ENCODE peak calls at places on chromosomes 16 and 17, in nine cellular contexts. Z, N, S, R, B, D, Y, X and C are unnamed samples.

GRCh38 chr16:78742501-78743283 is 643.2 kb downstream of the WWOX start:
- DNase-seq in N (no peak), D (no peak), S (peak; percentile 27), Z (no peak), X (no peak), Y (peak; percentile 21), R (no peak), B (no peak), C (peak; percentile 57)

GRCh38 chr16:84566580-84567244 is 51.2 kb downstream of the COTL1 start:
- DNase-seq in Y (no peak), S (no peak), R (no peak), Z (no peak), X (no peak), D (no peak), N (no peak), B (no peak), C (no peak)

GRCh38 chr17:17943281-17943984 is 28.8 kb downstream of the TOM1L2 start:
- DNase-seq in S (no peak), Y (peak; percentile 2), D (no peak), X (no peak), B (no peak), Z (no peak), R (no peak), N (no peak), C (no peak)

GRCh38 chr16:56588781-56589140 is 567 bp upstream of the MT3 start:
- DNase-seq in D (no peak), Z (no peak), S (no peak), R (no peak), X (no peak), N (no peak), Y (no peak), B (no peak), C (no peak)

GRCh38 chr16:11056090-11056988 is 112.0 kb downstream of the CLEC16A start:
- DNase-seq in Z (no peak), R (no peak), N (no peak), S (peak; percentile 48), D (no peak), Y (no peak), B (peak; percentile 23), X (no peak), C (no peak)

GRCh38 chr17:31571124-31571892 is 179.8 kb downstream of the RAB11FIP4 start:
- DNase-seq in Y (peak; percentile 77), X (peak; percentile 88), D (peak; percentile 94), B (no peak), S (peak; percentile 98), N (no peak), R (no peak), Z (peak; percentile 42), C (peak; percentile 56)

GRCh38 chr16:61792194-61792904 is 243.9 kb downstream of the CDH8 start:
- DNase-seq in D (peak; percentile 82), Z (no peak), R (no peak), S (no peak), N (no peak), X (no peak), B (no peak), Y (no peak), C (no peak)

GRCh38 chr16:49250689-49251088 is 30.9 kb downstream of the CBLN1 start:
- DNase-seq in X (no peak), B (no peak), D (no peak), R (no peak), Y (no peak), S (no peak), Z (no peak), N (no peak), C (no peak)

GRCh38 chr17:68201425-68201785 is 46.4 kb upstream of the AMZ2 start:
- DNase-seq in N (no peak), S (no peak), X (no peak), D (no peak), Z (no peak), Y (no peak), B (no peak), R (no peak), C (no peak)
- H3K4me1 ChIP-seq in N (peaks cover 40% of the 10 kb centered on the region), S (no peaks in the 10 kb centered on the region), X (peaks cover 28% of the 10 kb centered on the region), D (peaks cover under 1% of the 10 kb centered on the region), Z (peaks cover 11% of the 10 kb centered on the region), Y (peaks cover 21% of the 10 kb centered on the region), B (peaks cover 34% of the 10 kb centered on the region), R (peaks cover 9% of the 10 kb centered on the region), C (peaks cover 29% of the 10 kb centered on the region)

GRCh38 chr17:8152981-8153549 is 861 bp upstream of the PER1 start:
- DNase-seq in R (no peak), S (no peak), Y (no peak), Z (no peak), D (peak; percentile 61), B (no peak), X (peak; percentile 25), N (no peak), C (no peak)

GRCh38 chr17:8155341-8156173 is 3.4 kb upstream of the PER1 start:
- DNase-seq in Z (peak; percentile 72), S (no peak), X (peak; percentile 60), Y (no peak), D (no peak), N (no peak), B (no peak), R (peak; percentile 59), C (peak; percentile 26)

GRCh38 chr17:8153957-8154607 is 1.9 kb upstream of the PER1 start:
- DNase-seq in R (peak; percentile 96), D (peak; percentile 99), N (peak; percentile 90), B (peak; percentile 100), Y (peak; percentile 99), Z (peak; percentile 100), X (peak; percentile 100), S (peak; percentile 98), C (peak; percentile 98)

GRCh38 chr17:8153550-8153956 is 1.3 kb upstream of the PER1 start:
- DNase-seq in Z (no peak), X (peak; percentile 86), Y (peak; percentile 55), D (peak; percentile 100), N (peak; percentile 87), B (peak; percentile 82), R (peak; percentile 41), S (peak; percentile 97), C (peak; percentile 95)

GRCh38 chr17:8154608-8155152 is 2.5 kb upstream of the PER1 start:
- DNase-seq in R (no peak), S (no peak), Y (no peak), Z (no peak), B (no peak), X (no peak), N (no peak), D (no peak), C (no peak)
- H3K4me1 ChIP-seq in R (peaks cover 18% of the 10 kb centered on the region), S (peaks cover 23% of the 10 kb centered on the region), Y (peaks cover 25% of the 10 kb centered on the region), Z (peaks cover 18% of the 10 kb centered on the region), B (peaks cover 44% of the 10 kb centered on the region), X (peaks cover 36% of the 10 kb centered on the region), N (peaks cover 50% of the 10 kb centered on the region), D (peaks cover 41% of the 10 kb centered on the region), C (peaks cover 33% of the 10 kb centered on the region)

GRCh38 chr16:58127033-58127556 is 2.1 kb downstream of the CFAP20 start:
- DNase-seq in N (no peak), B (no peak), Z (no peak), S (peak; percentile 43), D (peak; percentile 85), R (peak; percentile 26), X (no peak), Y (no peak), C (no peak)
- H3K4me1 ChIP-seq in N (peaks cover 21% of the 10 kb centered on the region), B (peaks cover 36% of the 10 kb centered on the region), Z (peaks cover 18% of the 10 kb centered on the region), S (peaks cover 16% of the 10 kb centered on the region), D (peaks cover 44% of the 10 kb centered on the region), R (peaks cover 19% of the 10 kb centered on the region), X (peaks cover 33% of the 10 kb centered on the region), Y (peaks cover 37% of the 10 kb centered on the region), C (peaks cover 26% of the 10 kb centered on the region)

DNA sequence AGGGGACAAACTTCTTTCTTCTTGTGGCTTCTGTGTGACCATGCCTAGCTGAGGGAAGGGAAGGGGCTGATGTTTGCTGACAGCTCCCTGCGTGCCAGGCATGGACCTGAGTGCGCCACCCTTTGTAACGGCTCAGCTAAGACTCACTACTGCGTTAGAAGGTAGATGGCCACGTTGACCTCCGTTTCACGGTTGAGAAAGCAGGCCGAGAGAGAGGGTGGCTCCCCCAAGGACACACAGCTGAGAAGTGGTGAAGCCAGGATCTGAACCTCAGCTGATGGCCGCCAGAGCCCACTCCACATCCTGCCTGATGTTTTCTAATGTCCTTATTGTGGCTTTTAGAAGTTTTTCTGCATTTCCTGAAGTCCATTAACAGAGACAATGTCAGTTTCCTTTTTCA is 45.1 kb downstream of the RGS9 start:
- DNase-seq in Z (no peak), B (no peak), R (no peak), X (no peak), Y (no peak), N (no peak), D (no peak), S (no peak), C (no peak)
- H3K4me1 ChIP-seq in Z (no peaks in the 10 kb centered on the region), B (peaks cover 14% of the 10 kb centered on the region), R (peaks cover 37% of the 10 kb centered on the region), X (no peaks in the 10 kb centered on the region), Y (peaks cover 16% of the 10 kb centered on the region), N (peaks cover 18% of the 10 kb centered on the region), D (peaks cover 3% of the 10 kb centered on the region), S (peaks cover 20% of the 10 kb centered on the region), C (no peaks in the 10 kb centered on the region)

DNA sequence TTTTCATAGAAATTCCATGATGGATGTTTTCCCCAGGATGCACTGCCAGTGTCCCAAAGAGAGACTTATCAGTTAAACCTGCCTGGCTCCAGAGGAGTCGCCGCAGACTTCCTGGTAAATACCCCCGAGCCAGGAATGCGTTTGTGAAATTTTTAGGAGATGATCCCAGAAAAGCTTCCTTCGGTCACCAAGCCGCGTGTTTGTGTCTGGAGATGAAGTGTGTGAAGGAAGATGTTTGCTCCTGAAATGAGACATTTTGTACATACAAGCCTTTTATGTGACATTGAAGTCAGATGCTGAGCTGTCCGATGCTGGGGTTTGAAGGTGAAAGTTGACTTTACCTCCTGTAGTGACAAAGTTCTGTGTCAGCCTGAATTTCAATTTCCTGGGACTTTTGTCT is 188.7 kb downstream of the MSI2 start:
- DNase-seq in N (peak; percentile 78), Y (no peak), X (no peak), Z (no peak), R (no peak), D (no peak), B (no peak), S (no peak), C (no peak)
- H3K4me1 ChIP-seq in N (peaks cover 64% of the 10 kb centered on the region), Y (no peaks in the 10 kb centered on the region), X (peaks cover 45% of the 10 kb centered on the region), Z (peaks cover 5% of the 10 kb centered on the region), R (peaks cover 60% of the 10 kb centered on the region), D (peaks cover 10% of the 10 kb centered on the region), B (peaks cover 11% of the 10 kb centered on the region), S (peaks cover 39% of the 10 kb centered on the region), C (peaks cover 41% of the 10 kb centered on the region)

GRCh38 chr17:10769840-10770239 is 34.1 kb downstream of the TMEM238L start:
- DNase-seq in N (no peak), D (no peak), X (no peak), Y (no peak), R (no peak), Z (no peak), S (no peak), B (no peak), C (no peak)
- H3K4me1 ChIP-seq in N (no peaks in the 10 kb centered on the region), D (no peaks in the 10 kb centered on the region), X (no peaks in the 10 kb centered on the region), Y (no peaks in the 10 kb centered on the region), R (peaks cover 12% of the 10 kb centered on the region), Z (no peaks in the 10 kb centered on the region), S (no peaks in the 10 kb centered on the region), B (no peaks in the 10 kb centered on the region), C (no peaks in the 10 kb centered on the region)

DNA sequence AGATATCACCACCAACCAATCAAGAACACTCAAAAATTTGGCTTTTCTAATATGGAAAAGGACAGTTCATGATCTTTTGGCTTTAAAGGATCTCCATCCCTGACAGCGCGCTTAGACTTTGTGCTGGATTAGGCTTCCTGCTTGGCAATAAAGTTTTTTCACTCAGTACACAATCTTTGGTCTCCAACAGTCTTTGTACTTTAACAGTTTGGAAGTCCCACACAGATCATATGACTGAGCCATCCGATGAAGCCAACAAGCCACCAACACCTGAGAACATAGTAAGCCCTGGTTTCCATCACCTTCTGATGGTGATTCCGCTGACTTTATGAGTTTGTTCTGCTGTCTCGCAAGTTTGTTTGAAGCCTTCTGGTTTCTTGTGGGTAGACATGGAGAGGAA is 34.3 kb downstream of the SMURF2 start:
- DNase-seq in R (no peak), S (no peak), X (no peak), D (no peak), Z (no peak), Y (no peak), N (no peak), B (no peak), C (peak; percentile 7)
- H3K4me1 ChIP-seq in R (no peaks in the 10 kb centered on the region), S (peaks cover 18% of the 10 kb centered on the region), X (peaks cover 20% of the 10 kb centered on the region), D (peaks cover 93% of the 10 kb centered on the region), Z (peaks cover 5% of the 10 kb centered on the region), Y (peaks cover 65% of the 10 kb centered on the region), N (peaks cover 27% of the 10 kb centered on the region), B (peaks cover 45% of the 10 kb centered on the region), C (peaks cover 6% of the 10 kb centered on the region)